ENCODE peak calls at places on chromosomes 3 and 15, in six cellular contexts. C is GM12891; T is hepatic stellate cell; D is HFFc6; G is activated CD4-positive, alpha-beta T cell treated with anti-CD3 and anti-CD28 coated beads, Interleukin-2, amount 10 ng/mL, durations not matched to agents 7 days and 5 days; I is endothelial cell of umbilical vein. P is an unnamed sample.

GRCh38 chr15:31279221-31280036 is 47.2 kb upstream of the KLF13 start:
- DNase-seq in D (no peak), G (peak), I (no peak), T (no peak), C (no peak), P (no peak)

GRCh38 chr3:7194081-7194835 is 333.3 kb downstream of the GRM7 start:
- DNase-seq in D (no peak), C (no peak), G (no peak), I (no peak), T (no peak), P (no peak)

GRCh38 chr3:45462522-45463262 is 74.3 kb downstream of the LARS2 start:
- DNase-seq in G (peak), C (peak), T (no peak), D (no peak), I (no peak), P (peak)

GRCh38 chr3:130648293-130648692 is 98.3 kb downstream of the PIK3R4 start:
- DNase-seq in G (no peak), I (no peak), T (no peak), D (no peak), C (no peak), P (no peak)

GRCh38 chr3:16318216-16318615 is 53.2 kb downstream of the OXNAD1 start:
- DNase-seq in G (no peak), T (no peak), D (no peak), I (no peak), C (no peak), P (no peak)

GRCh38 chr15:44718927-44719292 is 7.6 kb downstream of the B2M start:
- DNase-seq in I (no peak), G (no peak), T (no peak), C (no peak), D (no peak), P (no peak)

GRCh38 chr3:180980612-180981011 is 8.9 kb downstream of the DNAJC19 start:
- DNase-seq in T (peak), D (peak), G (no peak), I (no peak), C (no peak), P (no peak)

GRCh38 chr3:127865941-127866340 is 43.6 kb upstream of the MGLL start:
- DNase-seq in G (no peak), D (peak), T (peak), C (no peak), I (no peak), P (no peak)

GRCh38 chr3:143604849-143605660 is 243.2 kb downstream of the SLC9A9 start:
- DNase-seq in G (no peak), D (no peak), C (no peak), T (no peak), I (no peak), P (peak)

GRCh38 chr3:12440927-12441326 is 43.4 kb upstream of the TSEN2 start:
- DNase-seq in I (no peak), T (no peak), C (no peak), G (no peak), D (no peak), P (no peak)

GRCh38 chr3:180996415-180996932 is 6.9 kb upstream of the DNAJC19 start:
- DNase-seq in I (no peak), G (no peak), C (no peak), T (no peak), D (no peak), P (no peak)

GRCh38 chr3:170868577-170869239 is 1.3 kb downstream of the RPL22L1 start:
- DNase-seq in G (no peak), C (no peak), T (no peak), I (no peak), D (no peak), P (no peak)

GRCh38 chr15:70057931-70058641 is 39.6 kb downstream of the TLE3 start:
- DNase-seq in D (no peak), G (no peak), T (no peak), I (no peak), C (no peak), P (no peak)

GRCh38 chr15:101348643-101349496 is 53.8 kb upstream of the SNRPA1 start:
- DNase-seq in D (no peak), T (no peak), G (no peak), C (no peak), I (no peak), P (no peak)

GRCh38 chr3:30167511-30168135 is 438.8 kb upstream of the TGFBR2 start:
- DNase-seq in G (no peak), I (peak), C (no peak), T (no peak), D (no peak), P (no peak)

GRCh38 chr3:59016930-59017616 is 32.8 kb downstream of the CFAP20DC start:
- DNase-seq in I (no peak), D (no peak), T (no peak), G (no peak), C (no peak), P (no peak)

GRCh38 chr15:85685366-85685765 is 109.4 kb downstream of the KLHL25 start:
- DNase-seq in D (no peak), T (no peak), I (no peak), G (no peak), C (no peak), P (no peak)

GRCh38 chr3:182855076-182855475 is 61.8 kb downstream of the ATP11B start:
- DNase-seq in T (no peak), G (no peak), D (no peak), C (no peak), I (peak), P (no peak)

GRCh38 chr3:134485075-134485536 is 679 bp downstream of the ANAPC13 start:
- DNase-seq in T (no peak), G (no peak), D (no peak), I (no peak), C (no peak), P (peak)

GRCh38 chr3:156923349-156923748 is 97.2 kb downstream of the LEKR1 start:
- DNase-seq in C (no peak), T (no peak), G (no peak), I (no peak), D (no peak), P (no peak)

GRCh38 chr3:171828852-171829770 is 14.0 kb upstream of the TMEM212 start:
- DNase-seq in G (no peak), T (no peak), C (no peak), D (no peak), I (peak), P (no peak)

GRCh38 chr3:158644345-158644908 is at the start of gene GFM1:
- DNase-seq in T (peak), G (peak), I (peak), D (peak), C (peak), P (peak)